ENCODE peak calls at places on chromosome 10, in six cellular contexts. One of them, this sample, is unnamed.

GRCh38 chr10:71266918-71267442 is 52.1 kb upstream of the SLC29A3 start:
- DNase-seq in stimulated activated CD8-positive, alpha-beta memory T cell treated with anti-CD3 and anti-CD28 coated beads, Interleukin-15, amount 100 ng/mL, for 48 hours: no peak
- DNase-seq in fibroblast of lung: peak
- DNase-seq in osteocyte: no peak
- DNase-seq in retina: no peak
- DNase-seq in stimulated activated CD4-positive, alpha-beta T cell treated with anti-CD3 and anti-CD28 coated beads, Interleukin-1b, Interleukin-23, amount 100 ng/mL, for 4 hours: no peak
- DNase-seq in this sample: no peak

GRCh38 chr10:130647341-130647740 is 511.1 kb downstream of the GLRX3 start:
- DNase-seq in stimulated activated CD8-positive, alpha-beta memory T cell treated with anti-CD3 and anti-CD28 coated beads, Interleukin-15, amount 100 ng/mL, for 48 hours: no peak
- DNase-seq in osteocyte: peak
- DNase-seq in fibroblast of lung: no peak
- DNase-seq in stimulated activated CD4-positive, alpha-beta T cell treated with anti-CD3 and anti-CD28 coated beads, Interleukin-1b, Interleukin-23, amount 100 ng/mL, for 4 hours: no peak
- DNase-seq in retina: no peak
- DNase-seq in this sample: no peak

GRCh38 chr10:18659784-18660561 is 742 bp downstream of the ARL5B start:
- DNase-seq in retina: no peak
- DNase-seq in osteocyte: no peak
- DNase-seq in fibroblast of lung: peak
- DNase-seq in stimulated activated CD4-positive, alpha-beta T cell treated with anti-CD3 and anti-CD28 coated beads, Interleukin-1b, Interleukin-23, amount 100 ng/mL, for 4 hours: no peak
- DNase-seq in stimulated activated CD8-positive, alpha-beta memory T cell treated with anti-CD3 and anti-CD28 coated beads, Interleukin-15, amount 100 ng/mL, for 48 hours: no peak
- DNase-seq in this sample: peak

GRCh38 chr10:4837551-4837950 is 11.5 kb downstream of the AKR1E2 start:
- DNase-seq in stimulated activated CD8-positive, alpha-beta memory T cell treated with anti-CD3 and anti-CD28 coated beads, Interleukin-15, amount 100 ng/mL, for 48 hours: no peak
- DNase-seq in retina: no peak
- DNase-seq in stimulated activated CD4-positive, alpha-beta T cell treated with anti-CD3 and anti-CD28 coated beads, Interleukin-1b, Interleukin-23, amount 100 ng/mL, for 4 hours: no peak
- DNase-seq in osteocyte: peak
- DNase-seq in fibroblast of lung: no peak
- DNase-seq in this sample: no peak

GRCh38 chr10:78889536-78890063 is 179.2 kb upstream of the ZMIZ1 start:
- DNase-seq in stimulated activated CD4-positive, alpha-beta T cell treated with anti-CD3 and anti-CD28 coated beads, Interleukin-1b, Interleukin-23, amount 100 ng/mL, for 4 hours: no peak
- DNase-seq in osteocyte: no peak
- DNase-seq in stimulated activated CD8-positive, alpha-beta memory T cell treated with anti-CD3 and anti-CD28 coated beads, Interleukin-15, amount 100 ng/mL, for 48 hours: no peak
- DNase-seq in fibroblast of lung: no peak
- DNase-seq in retina: peak
- DNase-seq in this sample: no peak

GRCh38 chr10:78457804-78458483 is 424.3 kb downstream of the RPS24 start:
- DNase-seq in stimulated activated CD4-positive, alpha-beta T cell treated with anti-CD3 and anti-CD28 coated beads, Interleukin-1b, Interleukin-23, amount 100 ng/mL, for 4 hours: no peak
- DNase-seq in retina: no peak
- DNase-seq in stimulated activated CD8-positive, alpha-beta memory T cell treated with anti-CD3 and anti-CD28 coated beads, Interleukin-15, amount 100 ng/mL, for 48 hours: no peak
- DNase-seq in fibroblast of lung: peak
- DNase-seq in osteocyte: no peak
- DNase-seq in this sample: peak

GRCh38 chr10:86600296-86600695 is 54.1 kb upstream of the OPN4 start:
- DNase-seq in osteocyte: peak
- DNase-seq in fibroblast of lung: no peak
- DNase-seq in stimulated activated CD4-positive, alpha-beta T cell treated with anti-CD3 and anti-CD28 coated beads, Interleukin-1b, Interleukin-23, amount 100 ng/mL, for 4 hours: no peak
- DNase-seq in retina: no peak
- DNase-seq in stimulated activated CD8-positive, alpha-beta memory T cell treated with anti-CD3 and anti-CD28 coated beads, Interleukin-15, amount 100 ng/mL, for 48 hours: no peak
- DNase-seq in this sample: no peak

GRCh38 chr10:9992656-9993055 is 1025.0 kb upstream of the CELF2 start:
- DNase-seq in retina: no peak
- DNase-seq in stimulated activated CD8-positive, alpha-beta memory T cell treated with anti-CD3 and anti-CD28 coated beads, Interleukin-15, amount 100 ng/mL, for 48 hours: no peak
- DNase-seq in fibroblast of lung: peak
- DNase-seq in stimulated activated CD4-positive, alpha-beta T cell treated with anti-CD3 and anti-CD28 coated beads, Interleukin-1b, Interleukin-23, amount 100 ng/mL, for 4 hours: no peak
- DNase-seq in osteocyte: no peak
- DNase-seq in this sample: no peak

GRCh38 chr10:22320591-22321155 is at the start of gene BMI1:
- DNase-seq in osteocyte: peak
- DNase-seq in retina: peak
- DNase-seq in stimulated activated CD8-positive, alpha-beta memory T cell treated with anti-CD3 and anti-CD28 coated beads, Interleukin-15, amount 100 ng/mL, for 48 hours: no peak
- DNase-seq in stimulated activated CD4-positive, alpha-beta T cell treated with anti-CD3 and anti-CD28 coated beads, Interleukin-1b, Interleukin-23, amount 100 ng/mL, for 4 hours: peak
- DNase-seq in fibroblast of lung: peak
- DNase-seq in this sample: peak

GRCh38 chr10:102113956-102114857 is 6.0 kb downstream of the LDB1 start:
- DNase-seq in retina: peak
- DNase-seq in stimulated activated CD8-positive, alpha-beta memory T cell treated with anti-CD3 and anti-CD28 coated beads, Interleukin-15, amount 100 ng/mL, for 48 hours: no peak
- DNase-seq in osteocyte: no peak
- DNase-seq in stimulated activated CD4-positive, alpha-beta T cell treated with anti-CD3 and anti-CD28 coated beads, Interleukin-1b, Interleukin-23, amount 100 ng/mL, for 4 hours: no peak
- DNase-seq in fibroblast of lung: no peak
- DNase-seq in this sample: no peak

GRCh38 chr10:113097046-113097415 is 147.0 kb downstream of the TCF7L2 start:
- DNase-seq in fibroblast of lung: no peak
- DNase-seq in stimulated activated CD4-positive, alpha-beta T cell treated with anti-CD3 and anti-CD28 coated beads, Interleukin-1b, Interleukin-23, amount 100 ng/mL, for 4 hours: no peak
- DNase-seq in retina: no peak
- DNase-seq in stimulated activated CD8-positive, alpha-beta memory T cell treated with anti-CD3 and anti-CD28 coated beads, Interleukin-15, amount 100 ng/mL, for 48 hours: no peak
- DNase-seq in osteocyte: no peak
- DNase-seq in this sample: no peak

GRCh38 chr10:104334965-104335650 is 3.2 kb downstream of the ITPRIP start:
- DNase-seq in stimulated activated CD4-positive, alpha-beta T cell treated with anti-CD3 and anti-CD28 coated beads, Interleukin-1b, Interleukin-23, amount 100 ng/mL, for 4 hours: no peak
- DNase-seq in osteocyte: peak
- DNase-seq in retina: no peak
- DNase-seq in fibroblast of lung: no peak
- DNase-seq in stimulated activated CD8-positive, alpha-beta memory T cell treated with anti-CD3 and anti-CD28 coated beads, Interleukin-15, amount 100 ng/mL, for 48 hours: no peak
- DNase-seq in this sample: no peak

GRCh38 chr10:24467094-24467493 is 256.6 kb downstream of the ARHGAP21 start:
- DNase-seq in retina: no peak
- DNase-seq in stimulated activated CD4-positive, alpha-beta T cell treated with anti-CD3 and anti-CD28 coated beads, Interleukin-1b, Interleukin-23, amount 100 ng/mL, for 4 hours: no peak
- DNase-seq in osteocyte: no peak
- DNase-seq in fibroblast of lung: peak
- DNase-seq in stimulated activated CD8-positive, alpha-beta memory T cell treated with anti-CD3 and anti-CD28 coated beads, Interleukin-15, amount 100 ng/mL, for 48 hours: no peak
- DNase-seq in this sample: no peak

GRCh38 chr10:97081621-97082235 is 104.0 kb downstream of the SLIT1 start:
- DNase-seq in stimulated activated CD8-positive, alpha-beta memory T cell treated with anti-CD3 and anti-CD28 coated beads, Interleukin-15, amount 100 ng/mL, for 48 hours: no peak
- DNase-seq in retina: peak
- DNase-seq in osteocyte: no peak
- DNase-seq in stimulated activated CD4-positive, alpha-beta T cell treated with anti-CD3 and anti-CD28 coated beads, Interleukin-1b, Interleukin-23, amount 100 ng/mL, for 4 hours: peak
- DNase-seq in fibroblast of lung: peak
- DNase-seq in this sample: peak

GRCh38 chr10:59678884-59679301 is 30.8 kb downstream of the SLC16A9 start:
- DNase-seq in fibroblast of lung: no peak
- DNase-seq in osteocyte: no peak
- DNase-seq in retina: no peak
- DNase-seq in stimulated activated CD4-positive, alpha-beta T cell treated with anti-CD3 and anti-CD28 coated beads, Interleukin-1b, Interleukin-23, amount 100 ng/mL, for 4 hours: no peak
- DNase-seq in stimulated activated CD8-positive, alpha-beta memory T cell treated with anti-CD3 and anti-CD28 coated beads, Interleukin-15, amount 100 ng/mL, for 48 hours: no peak
- DNase-seq in this sample: peak

GRCh38 chr10:2984682-2985081 is 82.7 kb upstream of the PFKP start:
- DNase-seq in stimulated activated CD8-positive, alpha-beta memory T cell treated with anti-CD3 and anti-CD28 coated beads, Interleukin-15, amount 100 ng/mL, for 48 hours: no peak
- DNase-seq in retina: no peak
- DNase-seq in osteocyte: peak
- DNase-seq in fibroblast of lung: no peak
- DNase-seq in stimulated activated CD4-positive, alpha-beta T cell treated with anti-CD3 and anti-CD28 coated beads, Interleukin-1b, Interleukin-23, amount 100 ng/mL, for 4 hours: no peak
- DNase-seq in this sample: no peak

GRCh38 chr10:83965473-83965872 is 173.8 kb upstream of the GHITM start:
- DNase-seq in osteocyte: no peak
- DNase-seq in stimulated activated CD8-positive, alpha-beta memory T cell treated with anti-CD3 and anti-CD28 coated beads, Interleukin-15, amount 100 ng/mL, for 48 hours: no peak
- DNase-seq in stimulated activated CD4-positive, alpha-beta T cell treated with anti-CD3 and anti-CD28 coated beads, Interleukin-1b, Interleukin-23, amount 100 ng/mL, for 4 hours: no peak
- DNase-seq in fibroblast of lung: no peak
- DNase-seq in retina: no peak
- DNase-seq in this sample: no peak

GRCh38 chr10:11678074-11678793 is 63.9 kb upstream of the ECHDC3 start:
- DNase-seq in osteocyte: no peak
- DNase-seq in fibroblast of lung: peak
- DNase-seq in retina: no peak
- DNase-seq in stimulated activated CD8-positive, alpha-beta memory T cell treated with anti-CD3 and anti-CD28 coated beads, Interleukin-15, amount 100 ng/mL, for 48 hours: peak
- DNase-seq in stimulated activated CD4-positive, alpha-beta T cell treated with anti-CD3 and anti-CD28 coated beads, Interleukin-1b, Interleukin-23, amount 100 ng/mL, for 4 hours: no peak
- DNase-seq in this sample: peak

GRCh38 chr10:112715581-112715980 is 234.5 kb upstream of the TCF7L2 start:
- DNase-seq in osteocyte: no peak
- DNase-seq in stimulated activated CD4-positive, alpha-beta T cell treated with anti-CD3 and anti-CD28 coated beads, Interleukin-1b, Interleukin-23, amount 100 ng/mL, for 4 hours: no peak
- DNase-seq in fibroblast of lung: no peak
- DNase-seq in retina: no peak
- DNase-seq in stimulated activated CD8-positive, alpha-beta memory T cell treated with anti-CD3 and anti-CD28 coated beads, Interleukin-15, amount 100 ng/mL, for 48 hours: no peak
- DNase-seq in this sample: no peak

GRCh38 chr10:51905050-51905449 is 205.7 kb upstream of the CSTF2T start:
- DNase-seq in fibroblast of lung: no peak
- DNase-seq in retina: no peak
- DNase-seq in osteocyte: no peak
- DNase-seq in stimulated activated CD8-positive, alpha-beta memory T cell treated with anti-CD3 and anti-CD28 coated beads, Interleukin-15, amount 100 ng/mL, for 48 hours: no peak
- DNase-seq in stimulated activated CD4-positive, alpha-beta T cell treated with anti-CD3 and anti-CD28 coated beads, Interleukin-1b, Interleukin-23, amount 100 ng/mL, for 4 hours: no peak
- DNase-seq in this sample: no peak

GRCh38 chr10:121459279-121459764 is 138.9 kb downstream of the FGFR2 start:
- DNase-seq in fibroblast of lung: no peak
- DNase-seq in retina: no peak
- DNase-seq in osteocyte: no peak
- DNase-seq in stimulated activated CD8-positive, alpha-beta memory T cell treated with anti-CD3 and anti-CD28 coated beads, Interleukin-15, amount 100 ng/mL, for 48 hours: no peak
- DNase-seq in stimulated activated CD4-positive, alpha-beta T cell treated with anti-CD3 and anti-CD28 coated beads, Interleukin-1b, Interleukin-23, amount 100 ng/mL, for 4 hours: no peak
- DNase-seq in this sample: peak

This sample was measured in Daoy.